ENCODE peak calls at places on chromosomes 7 and 10, in four cellular contexts. One of them, this sample, is unnamed.

GRCh38 chr7:70620333-70621055 is 511.4 kb upstream of the GALNT17 start:
- DNase-seq in stimulated activated CD4-positive, alpha-beta T cell treated with anti-CD3 and anti-CD28 coated beads, Interleukin-1b, Interleukin-23, amount 100 ng/mL, for 1 hour: no peak
- DNase-seq in left kidney: no peak
- DNase-seq in CD8-positive, alpha-beta T cell: no peak
- DNase-seq in this sample: peak

GRCh38 chr10:112227331-112227961 is 43.9 kb upstream of the GPAM start:
- DNase-seq in stimulated activated CD4-positive, alpha-beta T cell treated with anti-CD3 and anti-CD28 coated beads, Interleukin-1b, Interleukin-23, amount 100 ng/mL, for 1 hour: no peak
- DNase-seq in left kidney: no peak
- DNase-seq in CD8-positive, alpha-beta T cell: no peak
- DNase-seq in this sample: no peak

GRCh38 chr10:77279207-77279606 is 358.4 kb downstream of the KCNMA1 start:
- DNase-seq in stimulated activated CD4-positive, alpha-beta T cell treated with anti-CD3 and anti-CD28 coated beads, Interleukin-1b, Interleukin-23, amount 100 ng/mL, for 1 hour: no peak
- DNase-seq in left kidney: no peak
- DNase-seq in CD8-positive, alpha-beta T cell: no peak
- DNase-seq in this sample: no peak

GRCh38 chr10:48507933-48508830 is 96.7 kb downstream of the ARHGAP22 start:
- DNase-seq in stimulated activated CD4-positive, alpha-beta T cell treated with anti-CD3 and anti-CD28 coated beads, Interleukin-1b, Interleukin-23, amount 100 ng/mL, for 1 hour: no peak
- DNase-seq in left kidney: no peak
- DNase-seq in CD8-positive, alpha-beta T cell: no peak
- DNase-seq in this sample: no peak

GRCh38 chr7:135782377-135782776 is 33.8 kb upstream of the FAM180A start:
- DNase-seq in stimulated activated CD4-positive, alpha-beta T cell treated with anti-CD3 and anti-CD28 coated beads, Interleukin-1b, Interleukin-23, amount 100 ng/mL, for 1 hour: no peak
- DNase-seq in left kidney: no peak
- DNase-seq in CD8-positive, alpha-beta T cell: no peak
- DNase-seq in this sample: no peak

GRCh38 chr7:47543659-47544058 is 38.3 kb downstream of the TNS3 start:
- DNase-seq in stimulated activated CD4-positive, alpha-beta T cell treated with anti-CD3 and anti-CD28 coated beads, Interleukin-1b, Interleukin-23, amount 100 ng/mL, for 1 hour: no peak
- DNase-seq in left kidney: no peak
- DNase-seq in CD8-positive, alpha-beta T cell: no peak
- DNase-seq in this sample: no peak

GRCh38 chr7:118006979-118007378 is 133.7 kb upstream of the CTTNBP2 start:
- DNase-seq in stimulated activated CD4-positive, alpha-beta T cell treated with anti-CD3 and anti-CD28 coated beads, Interleukin-1b, Interleukin-23, amount 100 ng/mL, for 1 hour: no peak
- DNase-seq in left kidney: peak
- DNase-seq in CD8-positive, alpha-beta T cell: no peak
- DNase-seq in this sample: no peak

GRCh38 chr10:110746254-110746826 is 102.2 kb downstream of the RBM20 start:
- DNase-seq in stimulated activated CD4-positive, alpha-beta T cell treated with anti-CD3 and anti-CD28 coated beads, Interleukin-1b, Interleukin-23, amount 100 ng/mL, for 1 hour: peak
- DNase-seq in left kidney: peak
- DNase-seq in CD8-positive, alpha-beta T cell: peak
- DNase-seq in this sample: peak

GRCh38 chr7:141701489-141702046 is 398 bp downstream of the DENND11 start:
- DNase-seq in stimulated activated CD4-positive, alpha-beta T cell treated with anti-CD3 and anti-CD28 coated beads, Interleukin-1b, Interleukin-23, amount 100 ng/mL, for 1 hour: no peak
- DNase-seq in left kidney: peak
- DNase-seq in CD8-positive, alpha-beta T cell: peak
- DNase-seq in this sample: no peak

GRCh38 chr10:90862908-90863514 is 5.2 kb upstream of the HTR7 start:
- DNase-seq in stimulated activated CD4-positive, alpha-beta T cell treated with anti-CD3 and anti-CD28 coated beads, Interleukin-1b, Interleukin-23, amount 100 ng/mL, for 1 hour: no peak
- DNase-seq in left kidney: peak
- DNase-seq in CD8-positive, alpha-beta T cell: no peak
- DNase-seq in this sample: peak

GRCh38 chr10:132684164-132684891 is 101.6 kb downstream of the NKX6-2 start:
- DNase-seq in stimulated activated CD4-positive, alpha-beta T cell treated with anti-CD3 and anti-CD28 coated beads, Interleukin-1b, Interleukin-23, amount 100 ng/mL, for 1 hour: no peak
- DNase-seq in left kidney: no peak
- DNase-seq in CD8-positive, alpha-beta T cell: peak
- DNase-seq in this sample: no peak

GRCh38 chr7:159025161-159025779 is 119.4 kb downstream of the VIPR2 start:
- DNase-seq in stimulated activated CD4-positive, alpha-beta T cell treated with anti-CD3 and anti-CD28 coated beads, Interleukin-1b, Interleukin-23, amount 100 ng/mL, for 1 hour: no peak
- DNase-seq in left kidney: peak
- DNase-seq in CD8-positive, alpha-beta T cell: no peak
- DNase-seq in this sample: no peak

GRCh38 chr10:44306147-44306710 is 78.7 kb downstream of the CXCL12 start:
- DNase-seq in stimulated activated CD4-positive, alpha-beta T cell treated with anti-CD3 and anti-CD28 coated beads, Interleukin-1b, Interleukin-23, amount 100 ng/mL, for 1 hour: no peak
- DNase-seq in left kidney: no peak
- DNase-seq in CD8-positive, alpha-beta T cell: no peak
- DNase-seq in this sample: no peak

GRCh38 chr10:96130326-96130758 is 245 bp downstream of the ZNF518A start:
- DNase-seq in stimulated activated CD4-positive, alpha-beta T cell treated with anti-CD3 and anti-CD28 coated beads, Interleukin-1b, Interleukin-23, amount 100 ng/mL, for 1 hour: peak
- DNase-seq in left kidney: peak
- DNase-seq in CD8-positive, alpha-beta T cell: peak
- DNase-seq in this sample: no peak

GRCh38 chr7:36015733-36016132 is 137.3 kb upstream of the EEPD1 start:
- DNase-seq in stimulated activated CD4-positive, alpha-beta T cell treated with anti-CD3 and anti-CD28 coated beads, Interleukin-1b, Interleukin-23, amount 100 ng/mL, for 1 hour: no peak
- DNase-seq in left kidney: no peak
- DNase-seq in CD8-positive, alpha-beta T cell: no peak
- DNase-seq in this sample: no peak

GRCh38 chr7:101232141-101232821 is 5.3 kb downstream of the CLDN15 start:
- DNase-seq in stimulated activated CD4-positive, alpha-beta T cell treated with anti-CD3 and anti-CD28 coated beads, Interleukin-1b, Interleukin-23, amount 100 ng/mL, for 1 hour: no peak
- DNase-seq in left kidney: peak
- DNase-seq in CD8-positive, alpha-beta T cell: no peak
- DNase-seq in this sample: peak

GRCh38 chr10:95454940-95455339 is 106.2 kb downstream of the SORBS1 start:
- DNase-seq in stimulated activated CD4-positive, alpha-beta T cell treated with anti-CD3 and anti-CD28 coated beads, Interleukin-1b, Interleukin-23, amount 100 ng/mL, for 1 hour: no peak
- DNase-seq in left kidney: no peak
- DNase-seq in CD8-positive, alpha-beta T cell: no peak
- DNase-seq in this sample: no peak

GRCh38 chr7:44112231-44112996 is 8.3 kb downstream of the AEBP1 start:
- DNase-seq in stimulated activated CD4-positive, alpha-beta T cell treated with anti-CD3 and anti-CD28 coated beads, Interleukin-1b, Interleukin-23, amount 100 ng/mL, for 1 hour: no peak
- DNase-seq in left kidney: no peak
- DNase-seq in CD8-positive, alpha-beta T cell: no peak
- DNase-seq in this sample: no peak